ENCODE peak calls at places on chromosomes 13 and 19, in eight cellular contexts. C, S, A, B, D, T, J and K are unnamed samples.

GRCh38 chr19:33377586-33378475 is 4.3 kb downstream of the CEBPG start:
- DNase-seq in C (no peak), S (peak; percentile 38), A (no peak), B (no peak), D (no peak), T (no peak), J (no peak), K (no peak)

GRCh38 chr19:16106121-16106520 is 5.6 kb upstream of the RAB8A start:
- DNase-seq in C (peak; percentile 74), S (no peak), A (no peak), B (no peak), D (no peak), T (no peak), J (no peak), K (no peak)

GRCh38 chr19:47152205-47152604 is 21.6 kb downstream of the SAE1 start:
- DNase-seq in C (no peak), S (no peak), A (no peak), B (no peak), D (no peak), T (no peak), J (no peak), K (no peak)

GRCh38 chr13:112783946-112784500 is 94.2 kb downstream of the ATP11A start:
- DNase-seq in C (no peak), S (no peak), A (no peak), B (no peak), D (peak; percentile 26), T (no peak), J (no peak), K (no peak)

GRCh38 chr13:20142927-20143480 is 17.8 kb downstream of the GJA3 start:
- DNase-seq in C (no peak), S (no peak), A (no peak), B (no peak), D (no peak), T (no peak), J (no peak), K (no peak)

GRCh38 chr19:42132851-42133528 is 744 bp upstream of the POU2F2 start:
- DNase-seq in C (peak; percentile 43), S (no peak), A (peak; percentile 78), B (peak; percentile 81), D (peak; percentile 90), T (peak; percentile 82), J (peak; percentile 84), K (peak; percentile 95)

GRCh38 chr13:44026194-44026593 is 146.5 kb downstream of the LACC1 start:
- DNase-seq in C (no peak), S (no peak), A (no peak), B (no peak), D (no peak), T (no peak), J (no peak), K (no peak)

GRCh38 chr13:97161832-97162231 is 60.3 kb upstream of the MBNL2 start:
- DNase-seq in C (no peak), S (no peak), A (no peak), B (no peak), D (no peak), T (no peak), J (no peak), K (no peak)

GRCh38 chr13:102970542-102970941 is 95.7 kb downstream of the SLC10A2 start:
- DNase-seq in C (no peak), S (no peak), A (no peak), B (no peak), D (no peak), T (no peak), J (no peak), K (no peak)

GRCh38 chr13:85575110-85575509 is 224.1 kb downstream of the SLITRK6 start:
- DNase-seq in C (no peak), S (no peak), A (no peak), B (no peak), D (no peak), T (no peak), J (no peak), K (peak; percentile 55)

GRCh38 chr13:52786747-52787146 is 47.1 kb upstream of the CNMD start:
- DNase-seq in C (no peak), S (no peak), A (no peak), B (no peak), D (no peak), T (no peak), J (no peak), K (no peak)

GRCh38 chr19:10863107-10863700 is 8.1 kb upstream of the CARM1 start:
- DNase-seq in C (peak; percentile 86), S (no peak), A (no peak), B (no peak), D (no peak), T (no peak), J (no peak), K (no peak)

GRCh38 chr19:50300814-50301606 is 28.2 kb downstream of the KCNC3 start:
- DNase-seq in C (peak; percentile 85), S (peak; percentile 80), A (no peak), B (no peak), D (no peak), T (no peak), J (no peak), K (no peak)

GRCh38 chr13:21522847-21523246 is 63.7 kb upstream of the ZDHHC20 start:
- DNase-seq in C (no peak), S (no peak), A (no peak), B (no peak), D (no peak), T (no peak), J (no peak), K (no peak)

GRCh38 chr19:39864118-39864517 is 17.9 kb upstream of the FBL start:
- DNase-seq in C (no peak), S (no peak), A (no peak), B (no peak), D (no peak), T (no peak), J (no peak), K (no peak)

GRCh38 chr19:888615-889385 is 4.2 kb downstream of the MED16 start:
- DNase-seq in C (no peak), S (no peak), A (peak; percentile 63), B (no peak), D (no peak), T (peak; percentile 62), J (no peak), K (no peak)

GRCh38 chr19:18590273-18591272 is 2.0 kb downstream of the REX1BD start:
- DNase-seq in C (no peak), S (peak; percentile 61), A (no peak), B (peak; percentile 82), D (peak; percentile 98), T (no peak), J (no peak), K (peak; percentile 93)

GRCh38 chr19:3171894-3172679 is 6.5 kb upstream of the S1PR4 start:
- DNase-seq in C (no peak), S (no peak), A (no peak), B (no peak), D (no peak), T (no peak), J (no peak), K (no peak)

GRCh38 chr13:67101730-67102467 is 128.2 kb downstream of the PCDH9 start:
- DNase-seq in C (no peak), S (no peak), A (no peak), B (no peak), D (no peak), T (no peak), J (no peak), K (no peak)

GRCh38 chr19:54395685-54396084 is 19.6 kb upstream of the TTYH1 start:
- DNase-seq in C (no peak), S (no peak), A (no peak), B (no peak), D (no peak), T (no peak), J (no peak), K (no peak)

GRCh38 chr19:47097396-47098217 is 16.0 kb downstream of the ZC3H4 start:
- DNase-seq in C (no peak), S (no peak), A (no peak), B (no peak), D (no peak), T (no peak), J (no peak), K (peak; percentile 52)

GRCh38 chr19:46390121-46390858 is 23.1 kb downstream of the CCDC8 start:
- DNase-seq in C (no peak), S (no peak), A (no peak), B (no peak), D (no peak), T (no peak), J (no peak), K (no peak)